ENCODE peak calls at places on chromosomes 2 and 18, in nine cellular contexts. One of them, this sample, is unnamed.

GRCh38 chr2:121810959-121811853 is 55.8 kb downstream of the TSN start:
- DNase-seq in MM.1S: peak
- DNase-seq in mammary epithelial cell: peak
- DNase-seq in prostate gland: peak
- DNase-seq in body of pancreas: peak
- DNase-seq in fibroblast of pulmonary artery: peak
- DNase-seq in bronchial epithelial cell: peak
- DNase-seq in tibial nerve: peak
- DNase-seq in stomach: peak
- DNase-seq in this sample: no peak

GRCh38 chr2:1915196-1915595 is 170.9 kb upstream of the PXDN start:
- DNase-seq in MM.1S: no peak
- DNase-seq in mammary epithelial cell: no peak
- DNase-seq in prostate gland: no peak
- DNase-seq in body of pancreas: no peak
- DNase-seq in fibroblast of pulmonary artery: no peak
- DNase-seq in bronchial epithelial cell: no peak
- DNase-seq in tibial nerve: no peak
- DNase-seq in stomach: no peak
- DNase-seq in this sample: no peak

GRCh38 chr2:217740796-217741195 is 262.0 kb downstream of the TNS1 start:
- DNase-seq in MM.1S: no peak
- DNase-seq in mammary epithelial cell: no peak
- DNase-seq in prostate gland: no peak
- DNase-seq in body of pancreas: no peak
- DNase-seq in fibroblast of pulmonary artery: no peak
- DNase-seq in bronchial epithelial cell: no peak
- DNase-seq in tibial nerve: no peak
- DNase-seq in stomach: no peak
- DNase-seq in this sample: no peak

GRCh38 chr2:231228223-231228622 is 29.8 kb downstream of the ARMC9 start:
- DNase-seq in MM.1S: no peak
- DNase-seq in mammary epithelial cell: no peak
- DNase-seq in prostate gland: no peak
- DNase-seq in body of pancreas: no peak
- DNase-seq in fibroblast of pulmonary artery: no peak
- DNase-seq in bronchial epithelial cell: no peak
- DNase-seq in tibial nerve: no peak
- DNase-seq in stomach: no peak
- DNase-seq in this sample: no peak

GRCh38 chr2:36820942-36821605 is 124.6 kb downstream of the VIT start:
- DNase-seq in MM.1S: no peak
- DNase-seq in mammary epithelial cell: no peak
- DNase-seq in prostate gland: peak
- DNase-seq in body of pancreas: peak
- DNase-seq in fibroblast of pulmonary artery: no peak
- DNase-seq in bronchial epithelial cell: no peak
- DNase-seq in tibial nerve: no peak
- DNase-seq in stomach: no peak
- DNase-seq in this sample: no peak

GRCh38 chr2:63792523-63792922 is 49.2 kb upstream of the UGP2 start:
- DNase-seq in MM.1S: no peak
- DNase-seq in mammary epithelial cell: peak
- DNase-seq in prostate gland: no peak
- DNase-seq in body of pancreas: no peak
- DNase-seq in fibroblast of pulmonary artery: peak
- DNase-seq in bronchial epithelial cell: peak
- DNase-seq in tibial nerve: no peak
- DNase-seq in stomach: no peak
- DNase-seq in this sample: no peak

GRCh38 chr2:30866974-30867373 is 59.7 kb upstream of the CAPN13 start:
- DNase-seq in MM.1S: no peak
- DNase-seq in mammary epithelial cell: no peak
- DNase-seq in prostate gland: no peak
- DNase-seq in body of pancreas: no peak
- DNase-seq in fibroblast of pulmonary artery: no peak
- DNase-seq in bronchial epithelial cell: no peak
- DNase-seq in tibial nerve: no peak
- DNase-seq in stomach: no peak
- DNase-seq in this sample: no peak

GRCh38 chr2:130251520-130251864 is 53.3 kb upstream of the TUBA3E start:
- DNase-seq in MM.1S: no peak
- DNase-seq in mammary epithelial cell: no peak
- DNase-seq in prostate gland: no peak
- DNase-seq in body of pancreas: no peak
- DNase-seq in fibroblast of pulmonary artery: no peak
- DNase-seq in bronchial epithelial cell: no peak
- DNase-seq in tibial nerve: no peak
- DNase-seq in stomach: no peak
- DNase-seq in this sample: no peak

GRCh38 chr2:110103060-110103961 is 12.3 kb downstream of the MALL start:
- DNase-seq in MM.1S: no peak
- DNase-seq in mammary epithelial cell: no peak
- DNase-seq in prostate gland: no peak
- DNase-seq in body of pancreas: no peak
- DNase-seq in fibroblast of pulmonary artery: no peak
- DNase-seq in bronchial epithelial cell: no peak
- DNase-seq in tibial nerve: no peak
- DNase-seq in stomach: no peak
- DNase-seq in this sample: no peak

GRCh38 chr18:8537400-8537799 is 71.8 kb upstream of the RAB12 start:
- DNase-seq in MM.1S: no peak
- DNase-seq in mammary epithelial cell: no peak
- DNase-seq in prostate gland: no peak
- DNase-seq in body of pancreas: no peak
- DNase-seq in fibroblast of pulmonary artery: no peak
- DNase-seq in bronchial epithelial cell: no peak
- DNase-seq in tibial nerve: no peak
- DNase-seq in stomach: no peak
- DNase-seq in this sample: no peak

GRCh38 chr2:216635701-216636541 is 2.7 kb downstream of the IGFBP2 start:
- DNase-seq in MM.1S: no peak
- DNase-seq in mammary epithelial cell: peak
- DNase-seq in prostate gland: no peak
- DNase-seq in body of pancreas: peak
- DNase-seq in fibroblast of pulmonary artery: no peak
- DNase-seq in bronchial epithelial cell: no peak
- DNase-seq in tibial nerve: no peak
- DNase-seq in stomach: peak
- DNase-seq in this sample: no peak

GRCh38 chr2:233010569-233011267 is 2.3 kb downstream of the NGEF start:
- DNase-seq in MM.1S: no peak
- DNase-seq in mammary epithelial cell: no peak
- DNase-seq in prostate gland: no peak
- DNase-seq in body of pancreas: no peak
- DNase-seq in fibroblast of pulmonary artery: no peak
- DNase-seq in bronchial epithelial cell: no peak
- DNase-seq in tibial nerve: no peak
- DNase-seq in stomach: no peak
- DNase-seq in this sample: peak

GRCh38 chr2:111117666-111118454 is 2.9 kb upstream of the BCL2L11 start:
- DNase-seq in MM.1S: peak
- DNase-seq in mammary epithelial cell: peak
- DNase-seq in prostate gland: no peak
- DNase-seq in body of pancreas: peak
- DNase-seq in fibroblast of pulmonary artery: peak
- DNase-seq in bronchial epithelial cell: peak
- DNase-seq in tibial nerve: peak
- DNase-seq in stomach: peak
- DNase-seq in this sample: no peak

DNA sequence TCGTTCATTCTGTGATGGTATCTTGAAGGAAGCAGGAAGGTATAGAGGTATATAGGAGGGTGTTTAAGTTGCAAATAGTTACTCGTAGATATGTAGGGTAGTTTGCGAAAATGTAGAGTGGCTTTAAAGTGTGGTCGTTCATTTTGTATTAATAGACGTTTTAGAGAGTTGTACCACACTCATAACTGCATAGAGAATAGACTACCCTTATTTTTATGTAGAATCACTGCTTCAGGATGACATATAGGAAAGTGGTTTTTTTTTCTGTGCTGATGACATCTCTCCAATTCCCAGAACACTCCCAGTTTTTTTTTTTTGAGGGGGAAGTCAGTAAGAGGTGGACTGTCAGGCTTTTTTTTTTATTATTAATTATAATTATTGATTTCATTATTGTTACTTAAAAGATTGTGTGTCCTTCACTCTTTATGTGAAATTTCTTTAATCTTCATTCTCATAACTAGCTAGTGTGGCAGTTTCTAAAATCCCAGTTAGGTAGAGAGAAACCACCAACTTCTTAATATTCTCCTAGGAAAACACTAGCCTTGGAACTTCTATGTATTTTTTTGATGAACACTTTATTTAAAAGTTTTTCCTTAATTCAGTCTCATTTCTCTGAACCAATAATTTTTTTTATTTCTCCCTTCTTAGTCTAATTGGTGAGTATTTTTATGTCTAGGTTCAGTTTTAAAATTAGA is 1.5 kb downstream of the ACTR3 start:
- DNase-seq in MM.1S: no peak
- DNase-seq in mammary epithelial cell: no peak
- DNase-seq in prostate gland: no peak
- DNase-seq in body of pancreas: no peak
- DNase-seq in fibroblast of pulmonary artery: peak
- DNase-seq in bronchial epithelial cell: peak
- DNase-seq in tibial nerve: no peak
- DNase-seq in stomach: no peak
- DNase-seq in this sample: no peak
- H3K4me3 ChIP-seq in MM.1S: peak
- H3K4me3 ChIP-seq in mammary epithelial cell: peak
- H3K4me3 ChIP-seq in prostate gland: peak
- H3K4me3 ChIP-seq in body of pancreas: peak
- H3K4me3 ChIP-seq in fibroblast of pulmonary artery: peak
- H3K4me3 ChIP-seq in bronchial epithelial cell: peak
- H3K4me3 ChIP-seq in tibial nerve: peak
- H3K4me3 ChIP-seq in stomach: peak
- H3K4me3 ChIP-seq in this sample: peak

DNA sequence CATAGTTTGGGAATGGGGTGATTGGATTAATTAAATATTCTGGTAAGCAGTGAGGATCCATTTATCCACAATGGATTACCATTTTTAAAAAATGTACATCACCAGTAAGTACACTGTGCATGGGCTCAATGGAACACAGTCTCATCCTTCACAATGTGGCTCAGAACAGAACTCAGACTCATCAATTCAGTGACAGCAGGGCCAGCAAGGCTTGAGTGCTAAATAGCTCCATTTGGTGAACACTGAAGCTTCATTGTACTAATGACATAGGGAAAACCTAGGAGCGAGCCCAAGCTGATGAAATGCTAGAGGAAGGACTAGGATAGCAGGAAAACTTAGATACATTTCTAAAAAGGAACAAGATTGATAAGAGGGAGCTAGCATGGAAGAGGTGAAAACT is 223.7 kb downstream of the CMPK2 start:
- DNase-seq in MM.1S: no peak
- DNase-seq in mammary epithelial cell: no peak
- DNase-seq in prostate gland: no peak
- DNase-seq in body of pancreas: no peak
- DNase-seq in fibroblast of pulmonary artery: no peak
- DNase-seq in bronchial epithelial cell: no peak
- DNase-seq in tibial nerve: no peak
- DNase-seq in stomach: no peak
- DNase-seq in this sample: no peak
- TF ChIP-seq CTCF in MM.1S: no peak
- TF ChIP-seq CTCF in mammary epithelial cell: no peak
- TF ChIP-seq CTCF in prostate gland: no peak
- TF ChIP-seq CTCF in body of pancreas: no peak
- TF ChIP-seq CTCF in fibroblast of pulmonary artery: no peak
- TF ChIP-seq CTCF in bronchial epithelial cell: no peak
- TF ChIP-seq CTCF in tibial nerve: no peak
- TF ChIP-seq CTCF in stomach: no peak
- TF ChIP-seq CTCF in this sample: no peak

DNA sequence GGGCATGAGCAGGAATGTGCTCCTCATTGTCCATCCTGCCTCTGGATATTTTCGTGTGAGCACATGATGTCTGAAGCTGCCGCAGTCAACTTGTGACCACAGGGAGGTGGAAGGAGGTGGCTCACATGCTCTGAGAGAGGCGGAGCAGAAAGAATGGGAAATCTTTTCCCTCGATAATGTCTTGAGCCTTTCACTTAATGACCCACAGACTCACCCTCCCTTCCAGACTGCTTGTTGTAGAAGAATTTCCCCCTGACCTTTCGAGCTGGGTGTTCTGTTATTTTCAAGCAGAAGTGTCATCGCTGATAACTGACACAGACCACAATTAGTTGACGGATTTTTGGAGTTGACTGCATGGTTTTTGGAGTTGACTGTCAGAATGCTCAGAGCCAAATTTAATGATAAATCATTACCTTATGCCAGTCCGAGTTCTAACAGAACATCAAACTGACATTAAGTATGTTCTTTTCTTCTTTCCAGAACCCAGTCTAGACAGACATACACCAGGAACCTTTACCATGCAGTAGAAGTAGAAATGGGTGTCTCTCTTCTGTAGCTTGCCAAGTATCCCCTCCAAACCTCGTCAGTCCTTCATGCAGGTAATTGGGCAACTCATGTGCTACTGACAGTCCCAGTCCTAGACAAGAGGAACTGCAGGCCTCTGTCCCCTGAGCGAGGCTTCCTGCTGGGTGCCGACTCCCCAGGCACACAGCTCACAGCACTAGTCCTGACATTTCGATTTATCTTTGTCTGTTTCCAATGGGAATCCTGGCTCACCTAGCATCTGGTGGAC is 29.4 kb upstream of the RTTN start:
- DNase-seq in MM.1S: no peak
- DNase-seq in mammary epithelial cell: no peak
- DNase-seq in prostate gland: no peak
- DNase-seq in body of pancreas: no peak
- DNase-seq in fibroblast of pulmonary artery: no peak
- DNase-seq in bronchial epithelial cell: peak
- DNase-seq in tibial nerve: no peak
- DNase-seq in stomach: no peak
- DNase-seq in this sample: no peak
- H3K4me3 ChIP-seq in MM.1S: no peak
- H3K4me3 ChIP-seq in mammary epithelial cell: no peak
- H3K4me3 ChIP-seq in prostate gland: no peak
- H3K4me3 ChIP-seq in body of pancreas: no peak
- H3K4me3 ChIP-seq in fibroblast of pulmonary artery: no peak
- H3K4me3 ChIP-seq in bronchial epithelial cell: no peak
- H3K4me3 ChIP-seq in tibial nerve: no peak
- H3K4me3 ChIP-seq in stomach: no peak
- H3K4me3 ChIP-seq in this sample: no peak

DNA sequence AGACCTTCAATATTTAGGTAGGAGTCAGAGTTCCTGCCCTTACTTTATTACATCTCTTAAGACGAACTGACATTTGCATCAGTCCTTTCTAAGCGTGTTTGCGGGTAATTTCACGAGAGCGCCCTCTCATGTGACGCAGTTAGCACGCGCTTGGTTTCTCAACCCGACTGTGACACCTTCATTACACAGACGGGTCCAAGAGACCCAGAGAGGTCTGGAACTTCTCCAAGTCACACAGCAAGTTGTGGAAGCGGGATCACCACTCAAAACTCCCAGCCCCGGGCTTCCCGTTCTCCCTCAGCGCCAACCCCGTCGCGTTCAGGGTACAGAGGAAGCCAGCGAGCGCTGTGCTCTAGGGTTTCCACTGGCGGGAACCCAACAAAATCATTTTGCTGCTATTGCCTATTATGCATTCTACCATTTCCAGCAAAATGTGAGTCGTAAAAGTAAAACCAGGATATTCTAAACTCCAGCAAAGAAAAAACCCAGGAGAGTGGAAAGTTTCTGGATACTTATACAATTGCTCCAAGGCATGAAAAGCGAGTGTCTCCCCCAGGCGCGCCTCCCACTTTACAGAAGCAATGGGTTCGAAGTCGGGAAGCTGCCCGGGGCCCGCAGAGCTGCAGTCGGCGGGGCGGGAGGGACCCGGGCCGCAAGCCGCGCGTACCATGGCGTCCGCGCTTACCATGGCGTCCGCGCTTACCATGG is 583 bp downstream of the ENOSF1 start:
- DNase-seq in MM.1S: peak
- DNase-seq in mammary epithelial cell: peak
- DNase-seq in prostate gland: peak
- DNase-seq in body of pancreas: peak
- DNase-seq in fibroblast of pulmonary artery: peak
- DNase-seq in bronchial epithelial cell: peak
- DNase-seq in tibial nerve: peak
- DNase-seq in stomach: peak
- DNase-seq in this sample: peak
- TF ChIP-seq CTCF in MM.1S: peak
- TF ChIP-seq CTCF in mammary epithelial cell: no peak
- TF ChIP-seq CTCF in prostate gland: no peak
- TF ChIP-seq CTCF in body of pancreas: no peak
- TF ChIP-seq CTCF in fibroblast of pulmonary artery: no peak
- TF ChIP-seq CTCF in bronchial epithelial cell: peak
- TF ChIP-seq CTCF in tibial nerve: no peak
- TF ChIP-seq CTCF in stomach: no peak
- TF ChIP-seq CTCF in this sample: no peak